ENCODE peak calls at places on chromosomes 6 and 20, in six cellular contexts. W is activated T-helper 1 cell treated with anti-CD3 and anti-CD28 coated beads, Interleukin-12 subunit alpha, Interleukin-12 subunit beta, Interleukin-2, Interleukin-4 antibody, amounts not matched to agents 30 ng/mL and 10 ng/mL and 1 ng/mL, durations not matched to agents 14 hours and 24 hours and 36 hours; E is fibroblast of lung; P is NCI-H1092 treated with DMSO at 0.1 percent for 48 hours; B is SK-N-DZ; U is small intestine. C is an unnamed sample.

GRCh38 chr6:105868823-105869460 is 217.2 kb upstream of the PRDM1 start:
- DNase-seq in P (no peak), U (no peak), W (no peak), E (no peak), B (no peak), C (no peak)

GRCh38 chr20:57829336-57829735 is 119.5 kb upstream of the PMEPA1 start:
- DNase-seq in E (no peak), B (no peak), U (no peak), W (no peak), P (no peak), C (no peak)

GRCh38 chr6:131657630-131658111 is 20.6 kb downstream of the ENPP3 start:
- DNase-seq in U (no peak), W (no peak), E (peak; percentile 95), B (no peak), P (no peak), C (no peak)

GRCh38 chr20:62495798-62496325 is 20.1 kb upstream of the GATA5 start:
- DNase-seq in E (no peak), U (no peak), W (no peak), P (no peak), B (no peak), C (no peak)

GRCh38 chr20:47108994-47109393 is 214.4 kb downstream of the EYA2 start:
- DNase-seq in B (no peak), P (no peak), U (no peak), E (no peak), W (no peak), C (no peak)

GRCh38 chr6:47195251-47195650 is 114.5 kb downstream of the TNFRSF21 start:
- DNase-seq in B (peak; percentile 49), P (no peak), U (no peak), W (no peak), E (no peak), C (peak; percentile 41)

GRCh38 chr20:62951143-62951895 is 1.2 kb upstream of the SLC17A9 start:
- DNase-seq in E (no peak), U (no peak), B (no peak), P (no peak), W (no peak), C (no peak)

GRCh38 chr6:9482030-9482731 is 932.7 kb downstream of the TFAP2A start:
- DNase-seq in B (no peak), P (no peak), U (no peak), E (peak; percentile 97), W (no peak), C (no peak)

GRCh38 chr20:47343007-47343472 is 13.5 kb downstream of the ZMYND8 start:
- DNase-seq in B (no peak), U (no peak), W (no peak), P (peak; percentile 78), E (no peak), C (no peak)

GRCh38 chr20:51495921-51496545 is 46.5 kb downstream of the NFATC2 start:
- DNase-seq in E (no peak), W (no peak), B (no peak), U (no peak), P (no peak), C (no peak)

C was measured in mucosa of gallbladder.